ENCODE peak calls at places on chromosomes 6 and 20, in nine cellular contexts. L, R, Y, W, N, A, D, V and C are unnamed samples.

GRCh38 chr6:165804331-165805066 is 141.5 kb upstream of the PDE10A start:
- DNase-seq in L (no peak), A (peak), W (peak), Y (peak), V (no peak), R (no peak), D (no peak), N (no peak), C (no peak)

GRCh38 chr20:53163486-53163885 is 191.3 kb downstream of the TSHZ2 start:
- DNase-seq in N (no peak), Y (no peak), W (peak), A (no peak), V (no peak), D (no peak), R (peak), L (peak), C (no peak)

GRCh38 chr6:39279539-39279938 is 34.7 kb downstream of the KCNK17 start:
- DNase-seq in D (no peak), L (no peak), N (no peak), Y (no peak), R (no peak), A (no peak), W (no peak), V (no peak), C (no peak)

GRCh38 chr6:1325471-1326309 is 13.8 kb downstream of the FOXQ1 start:
- DNase-seq in R (no peak), A (no peak), L (peak), W (peak), V (no peak), D (no peak), N (no peak), Y (no peak), C (no peak)

GRCh38 chr6:103826209-103826608 is 1033.5 kb downstream of the HACE1 start:
- DNase-seq in V (no peak), D (no peak), N (no peak), Y (no peak), L (no peak), R (no peak), W (no peak), A (no peak), C (no peak)

GRCh38 chr6:15444881-15445280 is 199.0 kb downstream of the JARID2 start:
- DNase-seq in V (no peak), L (no peak), D (no peak), R (no peak), N (no peak), Y (no peak), W (no peak), A (peak), C (peak)

GRCh38 chr20:48686238-48687096 is 141.3 kb downstream of the PREX1 start:
- DNase-seq in V (no peak), Y (peak), N (no peak), L (no peak), R (peak), W (peak), A (no peak), D (peak), C (peak)

GRCh38 chr6:15038013-15038791 is 207.7 kb upstream of the JARID2 start:
- DNase-seq in W (no peak), Y (no peak), V (peak), L (no peak), A (no peak), N (no peak), D (no peak), R (no peak), C (peak)

GRCh38 chr6:118372413-118372812 is 175.7 kb upstream of the PLN start:
- DNase-seq in Y (peak), A (peak), W (peak), R (peak), N (no peak), L (peak), D (no peak), V (no peak), C (peak)

GRCh38 chr20:35669681-35670080 is 5.0 kb upstream of the CPNE1 start:
- DNase-seq in W (no peak), N (no peak), V (no peak), Y (no peak), D (no peak), R (no peak), A (no peak), L (no peak), C (no peak)

GRCh38 chr6:7311920-7312615 is 931 bp downstream of the SSR1 start:
- DNase-seq in L (peak), Y (no peak), V (no peak), W (peak), A (no peak), R (no peak), N (no peak), D (no peak), C (no peak)

GRCh38 chr6:138485005-138485545 is 14.2 kb downstream of the NHSL1 start:
- DNase-seq in D (no peak), V (no peak), R (no peak), N (no peak), L (peak), A (peak), Y (no peak), W (peak), C (peak)

GRCh38 chr6:40695750-40696415 is 108.7 kb upstream of the LRFN2 start:
- DNase-seq in R (no peak), L (no peak), N (no peak), W (no peak), V (no peak), D (no peak), A (no peak), Y (no peak), C (no peak)

GRCh38 chr20:9141070-9141469 is 72.2 kb downstream of the PLCB4 start:
- DNase-seq in N (no peak), L (no peak), V (no peak), Y (no peak), W (no peak), R (no peak), D (no peak), A (no peak), C (no peak)

GRCh38 chr20:45088247-45088646 is 12.7 kb downstream of the KCNS1 start:
- DNase-seq in L (peak), R (no peak), W (peak), A (no peak), Y (no peak), D (no peak), V (no peak), N (no peak), C (no peak)

GRCh38 chr6:50829898-50830439 is 11.3 kb downstream of the TFAP2B start:
- DNase-seq in D (no peak), Y (no peak), V (no peak), W (no peak), N (no peak), L (no peak), A (no peak), R (no peak), C (no peak)

GRCh38 chr20:44643154-44643519 is 8.4 kb downstream of the ADA start:
- DNase-seq in Y (no peak), A (no peak), W (no peak), R (no peak), V (no peak), D (no peak), L (no peak), N (no peak), C (no peak)

GRCh38 chr6:26254666-26255176 is 110.3 kb upstream of the BTN3A2 start:
- DNase-seq in N (no peak), R (no peak), V (no peak), Y (no peak), L (no peak), W (no peak), D (no peak), A (no peak), C (no peak)

GRCh38 chr6:168962886-168963285 is 290.8 kb downstream of the THBS2 start:
- DNase-seq in Y (no peak), A (peak), W (peak), N (no peak), V (no peak), L (no peak), R (peak), D (no peak), C (no peak)

GRCh38 chr6:25485820-25486559 is 166.0 kb upstream of the SCGN start:
- DNase-seq in N (no peak), Y (peak), V (no peak), L (no peak), D (peak), W (peak), A (peak), R (peak), C (peak)

GRCh38 chr20:34300809-34301586 is 2.2 kb downstream of the AHCY start:
- DNase-seq in V (no peak), R (peak), N (no peak), L (no peak), Y (peak), W (peak), D (no peak), A (no peak), C (peak)

GRCh38 chr6:45480697-45481415 is 103.1 kb upstream of the SUPT3H start:
- DNase-seq in L (no peak), V (no peak), N (no peak), D (no peak), Y (no peak), R (no peak), W (peak), A (no peak), C (no peak)

GRCh38 chr6:90468080-90468479 is 118.8 kb downstream of the MAP3K7 start:
- DNase-seq in R (no peak), N (no peak), L (peak), V (no peak), W (peak), D (no peak), A (no peak), Y (no peak), C (no peak)

GRCh38 chr20:50517817-50518154 is 7.6 kb downstream of the PTPN1 start:
- DNase-seq in L (no peak), Y (no peak), V (no peak), R (no peak), N (peak), D (no peak), A (no peak), W (no peak), C (no peak)

GRCh38 chr6:48080227-48081009 is 30.6 kb downstream of the PTCHD4 start:
- DNase-seq in Y (no peak), L (no peak), A (no peak), D (no peak), W (no peak), R (no peak), N (no peak), V (no peak), C (no peak)

GRCh38 chr6:73515204-73516101 is 5.4 kb downstream of the EEF1A1 start:
- DNase-seq in N (peak), W (peak), L (peak), D (peak), A (peak), V (no peak), R (peak), Y (no peak), C (peak)

GRCh38 chr20:62475027-62475818 is 572 bp downstream of the GATA5 start:
- DNase-seq in L (no peak), V (no peak), A (no peak), W (no peak), D (no peak), R (no peak), N (no peak), Y (no peak), C (no peak)

GRCh38 chr6:169230322-169230665 is 23.4 kb downstream of the THBS2 start:
- DNase-seq in A (no peak), Y (no peak), V (no peak), W (no peak), N (no peak), D (peak), L (no peak), R (no peak), C (no peak)

GRCh38 chr6:15464211-15464725 is 198.6 kb downstream of the DTNBP1 start:
- DNase-seq in Y (no peak), A (peak), R (no peak), D (no peak), L (no peak), V (peak), N (peak), W (no peak), C (peak)

GRCh38 chr6:121549741-121550140 is 114.3 kb downstream of the GJA1 start:
- DNase-seq in R (no peak), L (peak), A (no peak), D (no peak), V (no peak), N (no peak), Y (no peak), W (peak), C (no peak)

GRCh38 chr20:4883546-4883945 is 117.8 kb downstream of the SLC23A2 start:
- DNase-seq in N (no peak), R (no peak), L (no peak), W (no peak), V (no peak), A (no peak), Y (no peak), D (no peak), C (no peak)

GRCh38 chr6:14917511-14917910 is 328.4 kb upstream of the JARID2 start:
- DNase-seq in D (no peak), A (no peak), L (no peak), V (no peak), R (no peak), W (no peak), Y (no peak), N (no peak), C (no peak)

GRCh38 chr20:919491-919916 is 3.4 kb upstream of the ANGPT4 start:
- DNase-seq in D (no peak), R (no peak), V (no peak), L (no peak), Y (no peak), W (no peak), N (no peak), A (no peak), C (no peak)

GRCh38 chr6:33181141-33181540 is 11.1 kb downstream of the COL11A2 start:
- DNase-seq in L (no peak), Y (no peak), W (no peak), A (no peak), D (no peak), V (no peak), N (no peak), R (no peak), C (no peak)

GRCh38 chr6:6655805-6656251 is 67.3 kb downstream of the LY86 start:
- DNase-seq in R (no peak), A (no peak), Y (no peak), N (no peak), D (no peak), V (no peak), W (no peak), L (no peak), C (no peak)

GRCh38 chr6:108167449-108167903 is 1.7 kb downstream of the NR2E1 start:
- DNase-seq in V (no peak), A (no peak), D (no peak), R (no peak), L (no peak), N (no peak), W (no peak), Y (no peak), C (no peak)

GRCh38 chr6:39882567-39882953 is 51.7 kb downstream of the MOCS1 start:
- DNase-seq in D (no peak), A (peak), N (no peak), R (peak), V (no peak), L (peak), W (peak), Y (peak), C (no peak)

GRCh38 chr6:15305496-15305895 is 59.6 kb downstream of the JARID2 start:
- DNase-seq in D (no peak), W (no peak), A (no peak), R (no peak), Y (no peak), N (no peak), L (no peak), V (no peak), C (no peak)

DNA sequence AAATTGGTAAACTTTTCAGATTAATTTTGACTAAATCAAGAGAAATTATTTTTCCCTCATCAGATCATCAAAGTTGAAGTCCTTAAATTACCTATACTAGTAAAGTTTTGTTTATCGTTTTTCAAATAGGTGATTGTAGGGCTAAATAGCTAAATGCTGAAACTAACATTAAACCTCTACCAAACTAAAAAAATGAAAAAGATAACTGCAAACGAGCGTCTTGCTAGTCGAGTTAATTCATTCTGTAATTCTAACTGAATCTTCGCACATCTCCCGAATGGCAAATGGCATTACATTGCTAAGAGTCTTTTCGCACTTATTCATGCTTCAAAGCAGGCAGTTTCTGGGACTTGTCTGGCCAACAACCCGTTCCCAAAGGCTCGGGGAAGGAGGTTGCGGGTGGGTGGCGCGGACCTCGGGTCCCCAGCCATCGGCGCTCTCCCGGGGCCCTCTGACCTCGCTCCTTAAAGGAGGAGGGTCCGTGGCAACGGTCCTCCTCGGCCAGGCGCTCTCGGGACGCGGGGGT is 43.8 kb downstream of the POPDC3 start:
- DNase-seq in D (no peak), N (no peak), V (no peak), W (peak), L (peak), Y (no peak), R (no peak), A (no peak), C (no peak)
- H3K4me3 ChIP-seq in D (peak), N (peak), V (peak), W (peak), L (peak), Y (peak), R (peak), A (peak), C (peak)

GRCh38 chr20:10649080-10649816 is 24.6 kb downstream of the JAG1 start:
- DNase-seq in Y (no peak), D (no peak), V (no peak), L (no peak), W (no peak), A (no peak), R (no peak), N (no peak), C (no peak)
- H3K27ac ChIP-seq in Y (peak), D (peak), V (no peak), L (no peak), W (no peak), A (no peak), R (no peak), N (no peak), C (no peak)

GRCh38 chr6:49552596-49552995 is 2.1 kb downstream of the C6orf141 start:
- DNase-seq in D (no peak), L (no peak), N (no peak), Y (no peak), W (no peak), V (no peak), A (no peak), R (no peak), C (no peak)
- H3K4me3 ChIP-seq in D (no peak), L (no peak), N (no peak), Y (no peak), W (no peak), V (peak), A (no peak), R (no peak), C (no peak)

GRCh38 chr6:75893058-75893775 is 144.2 kb downstream of the MYO6 start:
- DNase-seq in Y (no peak), A (no peak), R (no peak), V (no peak), W (peak), N (no peak), L (peak), D (no peak), C (no peak)
- H3K27ac ChIP-seq in Y (no peak), A (no peak), R (no peak), V (no peak), W (no peak), N (no peak), L (no peak), D (no peak), C (no peak)

GRCh38 chr6:34275128-34275804 is 26.5 kb upstream of the SMIM29 start:
- DNase-seq in N (no peak), V (no peak), Y (no peak), A (no peak), D (no peak), W (no peak), R (no peak), L (no peak), C (no peak)

GRCh38 chr6:34272022-34272926 is 23.5 kb upstream of the SMIM29 start:
- DNase-seq in N (no peak), D (no peak), R (no peak), V (no peak), A (no peak), W (no peak), Y (peak), L (no peak), C (no peak)

GRCh38 chr6:34274129-34274528 is 25.3 kb upstream of the SMIM29 start:
- DNase-seq in A (no peak), V (no peak), W (no peak), D (no peak), N (no peak), L (no peak), Y (no peak), R (no peak), C (no peak)

GRCh38 chr6:34276191-34276590 is 27.4 kb upstream of the SMIM29 start:
- DNase-seq in Y (no peak), N (no peak), A (no peak), D (no peak), W (no peak), V (no peak), R (no peak), L (no peak), C (no peak)

GRCh38 chr6:34273242-34273805 is 24.5 kb upstream of the SMIM29 start:
- DNase-seq in W (no peak), A (no peak), N (no peak), L (peak), R (peak), V (no peak), D (peak), Y (peak), C (no peak)
- H3K4me3 ChIP-seq in W (no peak), A (no peak), N (no peak), L (no peak), R (no peak), V (no peak), D (no peak), Y (no peak), C (no peak)